ENCODE peak calls at places on chromosome 4, in four cellular contexts. Y is GM23248, C is K562, M is mammary epithelial cell. N is an unnamed sample.

GRCh38 chr4:113636877-113637276 is 124.7 kb downstream of the CAMK2D start:
- DNase-seq in Y (peak), C (peak), M (peak), N (no peak)

GRCh38 chr4:44629280-44629866 is 22.1 kb downstream of the YIPF7 start:
- DNase-seq in Y (peak), C (peak), M (peak), N (peak)

GRCh38 chr4:89703831-89704230 is 133.1 kb downstream of the SNCA start:
- DNase-seq in Y (peak), C (no peak), M (no peak), N (no peak)

GRCh38 chr4:19958849-19959248 is 292.9 kb upstream of the SLIT2 start:
- DNase-seq in Y (no peak), C (no peak), M (no peak), N (no peak)

GRCh38 chr4:93313207-93313606 is 515.3 kb upstream of the ATOH1 start:
- DNase-seq in Y (peak), C (no peak), M (peak), N (peak)

GRCh38 chr4:89298160-89298559 is 9.4 kb downstream of the GPRIN3 start:
- DNase-seq in Y (no peak), C (no peak), M (no peak), N (no peak)

GRCh38 chr4:31089815-31090214 is 369.6 kb downstream of the PCDH7 start:
- DNase-seq in Y (no peak), C (no peak), M (peak), N (no peak)

GRCh38 chr4:64489628-64490027 is 80.4 kb upstream of the TECRL start:
- DNase-seq in Y (no peak), C (no peak), M (no peak), N (no peak)

GRCh38 chr4:126057371-126057770 is 742.6 kb downstream of the FAT4 start:
- DNase-seq in Y (no peak), C (no peak), M (peak), N (no peak)

GRCh38 chr4:172927096-172927495 is 241.5 kb upstream of the GALNT7 start:
- DNase-seq in Y (no peak), C (no peak), M (no peak), N (no peak)

GRCh38 chr4:138919094-138919936 is 96.3 kb upstream of the NOCT start:
- DNase-seq in Y (peak), C (peak), M (peak), N (peak)

GRCh38 chr4:161203865-161204264 is 959.9 kb downstream of the FSTL5 start:
- DNase-seq in Y (no peak), C (no peak), M (no peak), N (no peak)

GRCh38 chr4:87014284-87014782 is 79.5 kb downstream of the AFF1 start:
- DNase-seq in Y (peak), C (no peak), M (no peak), N (no peak)

GRCh38 chr4:7107166-7107905 is 39.5 kb upstream of the GRPEL1 start:
- DNase-seq in Y (no peak), C (no peak), M (no peak), N (no peak)
- H2AFZ ChIP-seq in Y (no peak), C (no peak), M (no peak), N (no peak)

DNA sequence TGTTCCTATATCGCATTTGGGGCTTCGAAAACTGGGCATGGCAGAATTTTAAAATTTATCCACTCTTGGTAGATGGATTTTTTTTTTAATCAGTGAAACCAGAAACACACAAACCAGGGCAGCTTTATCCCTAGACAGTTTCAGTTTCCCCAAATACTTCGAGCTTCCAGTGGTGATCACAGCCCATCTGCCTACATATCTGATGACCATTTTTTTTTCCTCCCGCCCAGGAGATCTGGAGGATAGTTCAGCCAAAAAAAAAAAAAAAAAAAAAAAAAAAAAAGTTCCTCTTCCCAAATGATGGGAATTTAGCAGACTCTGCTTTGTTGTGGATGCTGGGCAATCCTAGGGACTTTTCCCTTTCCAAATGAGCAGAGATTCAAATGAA is 1.0 kb upstream of the TBC1D9 start:
- DNase-seq in Y (no peak), C (no peak), M (no peak), N (peak)
- H3K4me3 ChIP-seq in Y (peak), C (no peak), M (peak), N (peak)

GRCh38 chr4:68892861-68893260 is 58.7 kb downstream of the UGT2A3 start:
- DNase-seq in Y (no peak), C (no peak), M (no peak), N (no peak)
- H2AFZ ChIP-seq in Y (no peak), C (no peak), M (no peak), N (no peak)

GRCh38 chr4:157221895-157222763 is 1.6 kb downstream of the GRIA2 start:
- DNase-seq in Y (peak), C (no peak), M (no peak), N (peak)
- H3K4me3 ChIP-seq in Y (peak), C (no peak), M (peak), N (peak)

GRCh38 chr4:183599690-183600089 is 59.3 kb downstream of the RWDD4 start:
- DNase-seq in Y (no peak), C (no peak), M (no peak), N (no peak)
- H2AFZ ChIP-seq in Y (no peak), C (no peak), M (no peak), N (no peak)

GRCh38 chr4:111267786-111268185 is 644.9 kb upstream of the PITX2 start:
- DNase-seq in Y (no peak), C (no peak), M (no peak), N (no peak)

GRCh38 chr4:111266937-111267336 is 644.1 kb upstream of the PITX2 start:
- DNase-seq in Y (no peak), C (no peak), M (no peak), N (no peak)

GRCh38 chr4:111274060-111274459 is 651.2 kb upstream of the PITX2 start:
- DNase-seq in Y (no peak), C (no peak), M (no peak), N (no peak)

GRCh38 chr4:111268769-111269414 is 646.0 kb upstream of the PITX2 start:
- DNase-seq in Y (peak), C (no peak), M (no peak), N (no peak)

DNA sequence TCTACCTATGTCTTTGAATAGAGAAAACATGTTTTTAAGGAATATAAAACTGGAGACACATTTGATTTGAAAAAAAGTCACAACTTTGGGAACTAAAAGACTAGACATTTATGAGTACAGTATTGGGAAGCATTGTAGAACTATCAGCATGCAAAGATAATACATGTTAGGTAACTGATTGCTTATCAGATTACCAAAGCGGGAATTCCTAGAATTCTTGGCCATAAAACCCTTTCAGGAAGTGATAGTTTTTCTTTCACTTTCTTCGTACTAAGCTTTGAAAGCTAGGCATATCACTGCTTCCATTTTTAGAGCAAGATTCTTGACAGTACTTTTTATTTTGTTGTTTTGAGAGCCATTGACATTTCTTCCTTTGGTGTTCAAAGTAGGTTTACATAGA is 646.6 kb upstream of the PITX2 start:
- DNase-seq in Y (no peak), C (no peak), M (no peak), N (no peak)
- H3K4me3 ChIP-seq in Y (no peak), C (no peak), M (no peak), N (no peak)